ENCODE peak calls at places on chromosomes 7 and 10, in seven cellular contexts. L is stomach, Z is A549, V is transverse colon, O is HepG2, J is ovary, W is K562. F is an unnamed sample.

GRCh38 chr7:51593638-51594037 is 277.0 kb upstream of the COBL start:
- DNase-seq in W (no peak), L (no peak), J (no peak), O (no peak), Z (no peak), V (no peak), F (no peak)

GRCh38 chr7:155007947-155008346 is 5.0 kb upstream of the PAXIP1 start:
- DNase-seq in W (peak; percentile 44), O (peak; percentile 56), V (no peak), L (no peak), J (no peak), Z (peak; percentile 25), F (no peak)

GRCh38 chr7:40579401-40579800 is 444.6 kb downstream of the SUGCT start:
- DNase-seq in O (no peak), V (no peak), Z (no peak), L (no peak), W (no peak), J (no peak), F (no peak)

GRCh38 chr7:128165927-128166420 is 75.1 kb upstream of the LEP start:
- DNase-seq in W (no peak), J (no peak), L (no peak), V (no peak), O (no peak), Z (no peak), F (no peak)

GRCh38 chr7:143359769-143360168 is 2.7 kb downstream of the FAM131B start:
- DNase-seq in V (no peak), J (no peak), O (no peak), L (no peak), Z (no peak), W (no peak), F (no peak)

GRCh38 chr10:14184841-14185500 is 145.8 kb downstream of the FRMD4A start:
- DNase-seq in L (no peak), V (peak; percentile 31), O (peak; percentile 94), W (peak; percentile 40), J (no peak), Z (no peak), F (no peak)

GRCh38 chr7:55526770-55527169 is 45.5 kb downstream of the VOPP1 start:
- DNase-seq in O (no peak), Z (no peak), L (peak; percentile 25), J (no peak), W (no peak), V (no peak), F (peak; percentile 12)

GRCh38 chr10:74901240-74901827 is 74.9 kb downstream of the KAT6B start:
- DNase-seq in W (no peak), J (no peak), L (no peak), Z (no peak), O (no peak), V (no peak), F (no peak)

GRCh38 chr7:131792311-131792710 is 235.9 kb upstream of the PODXL start:
- DNase-seq in J (no peak), W (no peak), L (no peak), O (no peak), V (no peak), Z (no peak), F (no peak)

GRCh38 chr7:29484280-29484679 is 79.4 kb upstream of the PRR15 start:
- DNase-seq in J (no peak), L (no peak), V (no peak), W (no peak), Z (no peak), O (no peak), F (no peak)
- H3K4me3 ChIP-seq in J (no peak overlapping the region), L (no peak overlapping the region), V (no peak overlapping the region), W (no peak overlapping the region), Z (no peak overlapping the region), O (no peak overlapping the region), F (no peak overlapping the region)

GRCh38 chr7:92634924-92635519 is 44.8 kb upstream of the FAM133B start:
- DNase-seq in V (no peak), J (no peak), Z (no peak), L (no peak), W (no peak), O (peak; percentile 12), F (no peak)

GRCh38 chr7:92631830-92632487 is 41.8 kb upstream of the FAM133B start:
- DNase-seq in L (no peak), Z (no peak), J (no peak), W (no peak), V (no peak), O (no peak), F (no peak)

GRCh38 chr7:92634125-92634710 is 44.0 kb upstream of the FAM133B start:
- DNase-seq in J (no peak), V (no peak), W (no peak), Z (no peak), O (no peak), L (no peak), F (no peak)

GRCh38 chr7:92632791-92633190 is 42.6 kb upstream of the FAM133B start:
- DNase-seq in V (no peak), W (no peak), J (no peak), Z (no peak), L (no peak), O (no peak), F (no peak)

DNA sequence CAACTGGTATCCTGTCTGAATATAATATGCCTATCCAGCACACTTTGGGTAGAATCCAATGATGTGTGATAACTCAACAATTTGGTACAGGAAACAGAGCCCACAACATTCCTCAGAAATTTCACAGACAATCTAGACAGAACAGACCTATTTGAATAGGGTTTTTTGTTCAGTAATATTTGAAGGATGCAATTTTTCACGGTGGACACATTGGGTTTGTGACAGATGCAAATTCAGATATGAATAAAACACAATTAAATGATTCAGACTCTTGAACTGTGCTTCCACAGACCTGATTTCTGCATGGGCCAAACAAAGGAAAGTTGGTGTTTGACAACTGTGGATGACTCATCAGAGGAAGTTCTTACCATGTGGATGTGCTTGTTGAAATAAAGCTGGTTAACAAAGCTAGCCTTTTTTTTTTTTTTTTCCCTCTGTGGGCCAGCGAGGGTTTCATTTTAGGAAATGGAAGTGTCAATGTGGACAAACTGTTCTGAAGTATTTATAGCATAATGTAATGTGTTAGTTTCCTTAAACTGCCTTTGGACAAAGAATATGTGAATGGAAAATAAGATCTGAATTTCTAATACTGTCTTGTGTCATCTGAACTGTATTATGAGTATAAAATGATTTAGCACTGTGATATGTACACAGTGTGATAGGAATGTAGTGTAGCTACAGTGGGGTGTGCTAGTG is 43.2 kb upstream of the FAM133B start:
- DNase-seq in Z (peak; percentile 30), W (no peak), O (peak; percentile 87), V (no peak), L (no peak), J (no peak), F (peak; percentile 43)
- TF ChIP-seq EP300 in Z (no peak), W (peak; percentile 44), O (no peak), V (no peak), L (no peak), J (no peak), F (peak; percentile 89)

GRCh38 chr7:144821069-144821468 is 14.8 kb downstream of the TPK1 start:
- DNase-seq in O (no peak), W (no peak), V (no peak), Z (no peak), L (no peak), J (no peak), F (no peak)
- H3K4me1 ChIP-seq in O (no peaks in the 10 kb centered on the region), W (no peaks in the 10 kb centered on the region), V (no peaks in the 10 kb centered on the region), Z (peaks cover 8% of the 10 kb centered on the region), L (peaks cover 5% of the 10 kb centered on the region), J (peaks cover 5% of the 10 kb centered on the region), F (no peaks in the 10 kb centered on the region)

GRCh38 chr7:38179719-38180333 is 1.8 kb downstream of the STARD3NL start:
- DNase-seq in O (no peak), L (no peak), V (no peak), W (no peak), Z (no peak), J (no peak), F (no peak)
- H3K4me3 ChIP-seq in O (no peak overlapping the region), L (peak overlapping the region; percentile 79), V (no peak overlapping the region), W (peak overlapping the region; percentile 68), Z (peak overlapping the region; percentile 73), J (no peak overlapping the region), F (no peak overlapping the region)

GRCh38 chr10:77164616-77165311 is 472.8 kb downstream of the KCNMA1 start:
- DNase-seq in W (no peak), O (no peak), L (no peak), Z (no peak), V (no peak), J (no peak), F (no peak)
- TF ChIP-seq EP300 in W (no peak), O (no peak), L (no peak), Z (no peak), V (no peak), J (no peak), F (no peak)

F was measured in tibial nerve.